ENCODE peak calls at places on chromosomes 2 and 18, in eight cellular contexts. R, O, Q, U, K, D, V and Y are unnamed samples.

GRCh38 chr2:45554073-45554742 is 56.9 kb downstream of the SRBD1 start:
- DNase-seq in V (no peak), Q (peak), O (no peak), K (no peak), U (peak), D (no peak), R (no peak), Y (no peak)

GRCh38 chr2:86468162-86469033 is 27.2 kb downstream of the KDM3A start:
- DNase-seq in D (no peak), R (no peak), U (no peak), Q (no peak), O (peak), V (no peak), K (no peak), Y (no peak)

GRCh38 chr2:101432411-101433181 is 42.3 kb downstream of the RFX8 start:
- DNase-seq in U (no peak), O (no peak), K (no peak), V (no peak), R (no peak), D (no peak), Q (no peak), Y (no peak)

GRCh38 chr2:80252294-80252986 is 52.1 kb downstream of the LRRTM1 start:
- DNase-seq in K (no peak), U (no peak), V (no peak), R (no peak), Q (no peak), O (no peak), D (no peak), Y (no peak)

GRCh38 chr2:227185616-227186015 is 21.2 kb downstream of the COL4A3 start:
- DNase-seq in K (no peak), Q (no peak), U (no peak), D (no peak), R (no peak), V (no peak), O (no peak), Y (no peak)

GRCh38 chr2:168009900-168010299 is 237.5 kb downstream of the STK39 start:
- DNase-seq in K (no peak), O (no peak), V (no peak), R (no peak), U (no peak), Q (no peak), D (no peak), Y (no peak)

GRCh38 chr18:6449213-6449612 is 34.5 kb upstream of the L3MBTL4 start:
- DNase-seq in K (no peak), Q (no peak), D (no peak), U (no peak), V (no peak), R (no peak), O (no peak), Y (no peak)

GRCh38 chr2:48414980-48415764 is 114.8 kb upstream of the STON1 start:
- DNase-seq in U (no peak), D (no peak), V (peak), K (no peak), O (no peak), R (peak), Q (no peak), Y (no peak)

GRCh38 chr2:25763575-25763974 is 90.2 kb upstream of the DTNB start:
- DNase-seq in D (no peak), O (no peak), K (no peak), V (no peak), U (no peak), R (no peak), Q (no peak), Y (no peak)

GRCh38 chr2:28433935-28434599 is 41.4 kb downstream of the FOSL2 start:
- DNase-seq in V (no peak), K (no peak), Q (no peak), U (no peak), O (no peak), D (no peak), R (no peak), Y (no peak)

GRCh38 chr2:141554810-141555209 is 576.0 kb downstream of the LRP1B start:
- DNase-seq in D (no peak), U (peak), K (no peak), Q (peak), O (no peak), V (peak), R (no peak), Y (no peak)